ENCODE peak calls at places on chromosomes 13 and 19, in four cellular contexts. Z is GOT3, W is cardiac fibroblast, L is ACHN. E is an unnamed sample.

GRCh38 chr13:25699056-25699455 is 327.3 kb downstream of the ATP8A2 start:
- DNase-seq in W (no peak), L (no peak), Z (no peak), E (no peak)

GRCh38 chr13:28047784-28048388 is 52.5 kb downstream of the FLT3 start:
- DNase-seq in W (no peak), L (no peak), Z (no peak), E (no peak)

GRCh38 chr13:113851826-113852535 is 11.9 kb downstream of the GAS6 start:
- DNase-seq in Z (no peak), L (no peak), W (no peak), E (no peak)

GRCh38 chr13:30030141-30030750 is 179.8 kb upstream of the UBL3 start:
- DNase-seq in Z (no peak), W (no peak), L (no peak), E (no peak)

GRCh38 chr19:48454150-48454730 is 1.1 kb upstream of the KCNJ14 start:
- DNase-seq in Z (no peak), W (no peak), L (no peak), E (no peak)

GRCh38 chr19:35501684-35502083 is 11.4 kb upstream of the KRTDAP start:
- DNase-seq in Z (no peak), W (peak; percentile 47), L (no peak), E (no peak)

GRCh38 chr13:41034862-41035261 is 15.7 kb upstream of the ELF1 start:
- DNase-seq in Z (no peak), W (no peak), L (no peak), E (no peak)

GRCh38 chr19:35076026-35076370 is 34.5 kb downstream of the HPN start:
- DNase-seq in L (no peak), Z (no peak), W (no peak), E (no peak)

GRCh38 chr13:82693607-82694006 is 1188.7 kb downstream of the SLITRK1 start:
- DNase-seq in L (no peak), W (no peak), Z (no peak), E (no peak)

GRCh38 chr13:30718661-30719520 is 16.5 kb upstream of the ALOX5AP start:
- DNase-seq in W (peak; percentile 54), Z (peak; percentile 30), L (peak; percentile 86), E (no peak)

GRCh38 chr13:89034015-89034414 is 1362.8 kb downstream of the SLITRK5 start:
- DNase-seq in Z (no peak), L (no peak), W (no peak), E (no peak)

GRCh38 chr19:27392027-27392632 is 1820.8 kb downstream of the UQCRFS1 start:
- DNase-seq in Z (no peak), W (no peak), L (no peak), E (no peak)

GRCh38 chr19:38429055-38429810 is 3.2 kb upstream of the RASGRP4 start:
- DNase-seq in Z (no peak), L (no peak), W (no peak), E (no peak)

GRCh38 chr13:48156466-48156865 is 61.6 kb upstream of the MED4 start:
- DNase-seq in Z (no peak), L (peak; percentile 35), W (no peak), E (no peak)

GRCh38 chr19:52473655-52474350 is 20.4 kb downstream of the ZNF578 start:
- DNase-seq in L (no peak), W (peak; percentile 4), Z (no peak), E (no peak)

GRCh38 chr19:51372649-51373504 is at the start of gene NKG7:
- DNase-seq in L (no peak), W (no peak), Z (no peak), E (no peak)

GRCh38 chr13:44826586-44827350 is 162.5 kb downstream of the NUFIP1 start:
- DNase-seq in W (no peak), L (no peak), Z (no peak), E (no peak)

E was measured in T47D.